ENCODE peak calls at places on chromosomes 5 and 9, in nine cellular contexts. E, W, L, G, N, D, M, I and X are unnamed samples.
A peak's percentile ranks its signal among the peaks of the same experiment; 100 is the strongest.

GRCh38 chr5:43997647-43998251 is 391.5 kb downstream of the FGF10 start:
- DNase-seq in E (no peak), W (no peak), L (no peak), G (peak; percentile 17), N (peak; percentile 73), D (peak; percentile 52), M (no peak), I (peak; percentile 40), X (no peak)

GRCh38 chr5:107248065-107248695 is 422.6 kb downstream of the EFNA5 start:
- DNase-seq in E (peak; percentile 14), W (peak; percentile 25), L (no peak), G (no peak), N (peak; percentile 59), D (peak; percentile 73), M (peak; percentile 74), I (peak; percentile 42), X (peak; percentile 59)

GRCh38 chr5:36450229-36451024 is 148.7 kb upstream of the RANBP3L start:
- DNase-seq in E (no peak), W (peak; percentile 73), L (no peak), G (no peak), N (peak; percentile 37), D (peak; percentile 13), M (no peak), I (no peak), X (no peak)

GRCh38 chr5:43192558-43193170 is 639 bp downstream of the NIM1K start:
- DNase-seq in E (no peak), W (peak; percentile 28), L (no peak), G (peak; percentile 16), N (peak; percentile 72), D (peak; percentile 41), M (peak; percentile 69), I (peak; percentile 28), X (peak; percentile 16)

GRCh38 chr9:13718086-13718485 is 438.6 kb upstream of the MPDZ start:
- DNase-seq in E (no peak), W (peak; percentile 84), L (no peak), G (no peak), N (no peak), D (peak; percentile 69), M (no peak), I (no peak), X (no peak)

GRCh38 chr9:99563364-99563763 is 258.3 kb upstream of the NR4A3 start:
- DNase-seq in E (no peak), W (no peak), L (no peak), G (no peak), N (no peak), D (no peak), M (no peak), I (no peak), X (no peak)

GRCh38 chr5:124512236-124512635 is 234.2 kb downstream of the ZNF608 start:
- DNase-seq in E (no peak), W (peak; percentile 61), L (no peak), G (no peak), N (peak; percentile 30), D (no peak), M (peak; percentile 67), I (no peak), X (no peak)

GRCh38 chr9:35518212-35518917 is 28.5 kb downstream of the RUSC2 start:
- DNase-seq in E (no peak), W (peak; percentile 98), L (peak; percentile 81), G (no peak), N (peak; percentile 89), D (peak; percentile 99), M (peak; percentile 57), I (peak; percentile 59), X (no peak)

GRCh38 chr9:89794918-89795317 is 190.1 kb downstream of the GADD45G start:
- DNase-seq in E (no peak), W (no peak), L (no peak), G (no peak), N (no peak), D (no peak), M (peak; percentile 45), I (no peak), X (peak; percentile 32)

GRCh38 chr5:181120311-181120710 is 10.7 kb downstream of the OR2V1 start:
- DNase-seq in E (no peak), W (peak; percentile 34), L (no peak), G (no peak), N (peak; percentile 79), D (peak; percentile 54), M (no peak), I (peak; percentile 14), X (no peak)

GRCh38 chr9:78618735-78619134 is 321.8 kb downstream of the PSAT1 start:
- DNase-seq in E (no peak), W (no peak), L (no peak), G (no peak), N (no peak), D (no peak), M (no peak), I (no peak), X (no peak)

GRCh38 chr9:35490155-35490909 is 421 bp downstream of the RUSC2 start:
- DNase-seq in E (no peak), W (no peak), L (no peak), G (peak; percentile 22), N (peak; percentile 34), D (no peak), M (peak; percentile 63), I (no peak), X (peak; percentile 8)

GRCh38 chr5:171309526-171310333 is 682 bp downstream of the TLX3 start:
- DNase-seq in E (no peak), W (no peak), L (no peak), G (no peak), N (no peak), D (no peak), M (peak; percentile 61), I (no peak), X (peak; percentile 14)

GRCh38 chr5:137563646-137564474 is 64.7 kb upstream of the SPOCK1 start:
- DNase-seq in E (no peak), W (peak; percentile 96), L (peak; percentile 94), G (no peak), N (peak; percentile 95), D (peak; percentile 77), M (no peak), I (peak; percentile 90), X (no peak)

GRCh38 chr5:54301852-54302251 is 8.5 kb downstream of the ARL15 start:
- DNase-seq in E (no peak), W (no peak), L (no peak), G (no peak), N (no peak), D (no peak), M (no peak), I (no peak), X (no peak)

DNA sequence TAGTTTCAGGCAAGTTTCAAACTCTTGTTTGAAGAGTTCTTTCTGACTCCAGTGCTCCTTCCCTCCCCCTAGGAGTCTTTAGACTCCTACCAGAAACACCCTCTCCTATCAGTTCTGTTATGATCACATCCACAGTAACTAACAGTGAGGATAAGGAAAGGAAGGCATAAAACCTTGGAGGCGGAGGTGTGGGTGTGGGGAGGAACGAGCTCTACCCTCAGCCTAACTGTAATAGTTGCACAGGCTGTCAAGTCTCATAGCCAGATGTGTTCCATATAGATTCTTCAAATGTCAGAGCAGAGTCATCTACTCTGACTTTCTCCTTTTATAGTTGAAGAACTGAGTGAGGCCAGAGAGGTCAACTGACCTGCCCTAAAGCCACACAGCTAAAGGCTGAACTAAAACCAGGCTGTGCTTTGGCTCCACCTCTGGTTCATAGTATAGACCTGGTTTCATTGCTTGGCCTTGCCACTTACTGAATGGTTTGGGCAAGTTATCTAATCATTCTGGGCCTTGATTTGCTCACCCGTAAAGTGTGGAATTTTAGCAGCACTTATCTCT is 34.4 kb upstream of the PIK3R1 start:
- DNase-seq in E (no peak), W (no peak), L (no peak), G (no peak), N (no peak), D (no peak), M (no peak), I (no peak), X (no peak)
- TF ChIP-seq CTCF in E (no peak), W (no peak), L (no peak), G (no peak), N (no peak), D (no peak), M (no peak), I (no peak), X (no peak)

DNA sequence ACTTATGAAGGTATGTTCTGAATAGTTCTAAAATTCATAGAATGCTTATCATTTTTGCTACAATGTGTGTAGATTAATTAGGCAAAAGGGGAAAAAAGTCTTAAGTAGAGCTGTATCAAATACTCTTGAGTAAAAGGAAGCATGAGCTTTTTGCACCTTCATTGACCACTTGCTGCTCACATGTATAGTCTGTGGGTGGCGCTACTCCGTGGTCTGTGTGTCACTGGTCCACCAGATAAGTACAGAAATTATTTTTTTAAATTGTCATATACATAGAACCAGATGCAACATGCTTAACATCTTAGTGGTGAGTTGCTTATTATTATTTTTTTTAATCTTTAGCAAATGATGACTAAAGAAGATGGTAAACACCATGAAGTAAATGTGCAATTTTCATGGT is 130.2 kb downstream of the MAN2A1 start:
- DNase-seq in E (no peak), W (no peak), L (no peak), G (no peak), N (no peak), D (no peak), M (no peak), I (no peak), X (no peak)
- TF ChIP-seq CTCF in E (no peak), W (no peak), L (no peak), G (no peak), N (peak; percentile 3), D (no peak), M (no peak), I (no peak), X (no peak)

DNA sequence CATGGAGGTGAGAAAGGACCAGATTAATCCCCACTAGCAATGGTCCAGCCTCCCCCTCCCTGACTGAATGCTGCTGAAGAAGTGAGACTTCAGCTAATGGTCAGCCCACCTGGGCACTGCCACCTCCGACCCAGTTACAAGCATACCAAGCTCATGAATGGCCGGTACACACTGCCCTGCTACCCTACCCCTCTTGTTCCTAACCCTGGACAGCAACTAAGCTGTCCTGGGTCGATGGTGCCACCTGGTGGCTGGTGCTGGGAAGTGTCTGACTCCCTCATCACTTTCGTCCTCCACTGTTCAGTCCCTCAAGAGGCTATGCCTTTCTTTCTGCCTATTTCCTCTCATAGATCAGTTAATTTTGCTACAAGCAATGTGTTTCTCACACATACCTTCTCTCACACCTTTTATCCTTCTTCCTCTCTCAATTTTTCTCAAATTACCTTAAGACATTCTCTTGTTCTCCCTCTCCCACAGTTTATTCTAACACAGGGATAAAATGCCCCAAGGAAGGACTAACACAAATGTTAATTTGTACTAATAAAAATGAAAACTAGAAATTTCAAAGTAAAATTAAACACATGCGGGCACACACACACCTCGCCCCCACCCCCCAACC is 42.4 kb downstream of the PAX5 start:
- DNase-seq in E (no peak), W (no peak), L (no peak), G (no peak), N (no peak), D (peak; percentile 52), M (no peak), I (peak; percentile 7), X (no peak)
- TF ChIP-seq CTCF in E (no peak), W (peak; percentile 58), L (peak; percentile 45), G (no peak), N (peak; percentile 47), D (peak; percentile 78), M (peak; percentile 21), I (peak; percentile 59), X (no peak)

GRCh38 chr9:27475057-27475456 is 49.0 kb upstream of the IFNK start:
- DNase-seq in E (no peak), W (no peak), L (no peak), G (peak; percentile 59), N (no peak), D (no peak), M (no peak), I (no peak), X (no peak)
- TF ChIP-seq CTCF in E (no peak), W (no peak), L (no peak), G (no peak), N (no peak), D (no peak), M (no peak), I (no peak), X (no peak)